ENCODE peak calls at places on chromosome 1, in seven cellular contexts. W, R, X, G, O, U and Q are unnamed samples.

GRCh38 chr1:48076017-48076416 is 78.8 kb upstream of the TRABD2B start:
- DNase-seq in R (no peak), U (no peak), X (no peak), O (no peak), W (no peak), G (no peak), Q (no peak)

GRCh38 chr1:7422966-7423365 is 348.1 kb upstream of the VAMP3 start:
- DNase-seq in R (no peak), X (no peak), O (no peak), U (no peak), W (peak), G (no peak), Q (no peak)

GRCh38 chr1:111197598-111198289 is 2.7 kb downstream of the DENND2D start:
- DNase-seq in X (no peak), O (no peak), U (peak), R (no peak), G (peak), W (no peak), Q (no peak)

GRCh38 chr1:34858901-34859441 is 578 bp downstream of the SMIM12 start:
- DNase-seq in W (no peak), U (peak), X (peak), O (peak), G (peak), R (peak), Q (no peak)

GRCh38 chr1:113941245-113941559 is 12.1 kb downstream of the HIPK1 start:
- DNase-seq in U (no peak), G (no peak), O (no peak), R (no peak), X (no peak), W (no peak), Q (no peak)

GRCh38 chr1:35691080-35691479 is 27.6 kb downstream of the C1orf216 start:
- DNase-seq in O (no peak), U (no peak), R (no peak), W (no peak), G (no peak), X (no peak), Q (no peak)

GRCh38 chr1:107357381-107357780 is 216.5 kb downstream of the NTNG1 start:
- DNase-seq in U (no peak), W (no peak), R (no peak), G (no peak), O (no peak), X (no peak), Q (no peak)

GRCh38 chr1:28359592-28360239 is 9.8 kb upstream of the PHACTR4 start:
- DNase-seq in R (peak), X (peak), W (peak), U (peak), O (peak), G (peak), Q (peak)

GRCh38 chr1:206839006-206839560 is 26.3 kb upstream of the IL20 start:
- DNase-seq in R (no peak), G (no peak), X (no peak), O (no peak), W (no peak), U (no peak), Q (no peak)

GRCh38 chr1:210600421-210601195 is 271.9 kb downstream of the HHAT start:
- DNase-seq in W (no peak), R (no peak), U (no peak), G (no peak), O (peak), X (peak), Q (no peak)